ENCODE peak calls at places on chromosomes 12 and 14, in five cellular contexts. W is suprapubic skin, Y is uterus, M is DND-41, I is dorsolateral prefrontal cortex. P is an unnamed sample.

GRCh38 chr12:27424631-27425230 is 21.8 kb upstream of the SMCO2 start:
- DNase-seq in W (no peak), Y (peak), M (no peak), I (no peak), P (peak)

GRCh38 chr12:53234236-53234635 is 2.2 kb upstream of the RARG start:
- DNase-seq in W (no peak), Y (no peak), M (no peak), I (no peak), P (no peak)

GRCh38 chr12:113242018-113242418 is 20.8 kb downstream of the TPCN1 start:
- DNase-seq in W (peak), Y (no peak), M (no peak), I (no peak), P (no peak)

GRCh38 chr12:43028826-43029225 is 439.3 kb upstream of the PRICKLE1 start:
- DNase-seq in W (no peak), Y (no peak), M (no peak), I (no peak), P (no peak)

GRCh38 chr12:113945174-113946173 is 20.7 kb downstream of the RBM19 start:
- DNase-seq in W (no peak), Y (no peak), M (no peak), I (no peak), P (no peak)

GRCh38 chr12:92740421-92740820 is 37.6 kb downstream of the PLEKHG7 start:
- DNase-seq in W (no peak), Y (no peak), M (no peak), I (no peak), P (no peak)

GRCh38 chr14:25048170-25049126 is 1.5 kb downstream of the STXBP6 start:
- DNase-seq in W (peak), Y (peak), M (no peak), I (no peak), P (peak)

GRCh38 chr12:116434155-116435065 is 124.8 kb upstream of the MAP1LC3B2 start:
- DNase-seq in W (peak), Y (peak), M (no peak), I (no peak), P (peak)

GRCh38 chr12:130166306-130166705 is 4.0 kb downstream of the FZD10 start:
- DNase-seq in W (no peak), Y (no peak), M (no peak), I (no peak), P (no peak)

GRCh38 chr12:18429366-18429765 is 168.0 kb downstream of the PIK3C2G start:
- DNase-seq in W (no peak), Y (no peak), M (no peak), I (no peak), P (no peak)

GRCh38 chr12:71810905-71811304 is 28.7 kb upstream of the TBC1D15 start:
- DNase-seq in W (no peak), Y (no peak), M (no peak), I (no peak), P (no peak)

GRCh38 chr12:110786012-110786411 is 43.3 kb upstream of the PPP1CC start:
- DNase-seq in W (no peak), Y (no peak), M (no peak), I (no peak), P (no peak)

GRCh38 chr12:92784356-92784755 is 81.6 kb downstream of the PLEKHG7 start:
- DNase-seq in W (no peak), Y (no peak), M (no peak), I (no peak), P (no peak)

GRCh38 chr12:111102062-111102735 is 181.8 kb upstream of the MYL2 start:
- DNase-seq in W (no peak), Y (no peak), M (no peak), I (peak), P (no peak)

GRCh38 chr14:99255621-99256482 is 16.1 kb downstream of the BCL11B start:
- DNase-seq in W (no peak), Y (no peak), M (no peak), I (no peak), P (no peak)

GRCh38 chr12:57766464-57767311 is at the start of gene CYP27B1:
- DNase-seq in W (no peak), Y (no peak), M (no peak), I (no peak), P (no peak)

GRCh38 chr12:54475542-54475941 is 2.1 kb upstream of the GTSF1 start:
- DNase-seq in W (no peak), Y (no peak), M (no peak), I (no peak), P (no peak)

GRCh38 chr12:118541071-118541470 is 164.7 kb downstream of the SUDS3 start:
- DNase-seq in W (no peak), Y (no peak), M (no peak), I (peak), P (no peak)

GRCh38 chr14:105866841-105867321 is 340.5 kb downstream of the TMEM121 start:
- DNase-seq in W (peak), Y (peak), M (no peak), I (no peak), P (peak)

GRCh38 chr12:116164976-116165425 is 112.5 kb downstream of the MED13L start:
- DNase-seq in W (no peak), Y (no peak), M (no peak), I (no peak), P (no peak)

GRCh38 chr14:96051642-96052540 is 12.7 kb downstream of the C14orf132 start:
- DNase-seq in W (no peak), Y (no peak), M (peak), I (no peak), P (no peak)
- TF ChIP-seq CTCF in W (no peak), Y (no peak), M (peak), I (no peak), P (no peak)

GRCh38 chr12:125137776-125138344 is 72.6 kb downstream of the AACS start:
- DNase-seq in W (no peak), Y (no peak), M (no peak), I (no peak), P (no peak)
- H3K27ac ChIP-seq in W (no peak), Y (no peak), M (no peak), I (peak), P (no peak)

GRCh38 chr12:131507881-131508280 is 203.0 kb upstream of the SFSWAP start:
- DNase-seq in W (no peak), Y (no peak), M (no peak), I (no peak), P (no peak)

GRCh38 chr12:131507094-131507493 is 203.8 kb upstream of the SFSWAP start:
- DNase-seq in W (no peak), Y (no peak), M (no peak), I (no peak), P (no peak)

GRCh38 chr12:131505561-131505960 is 205.3 kb upstream of the SFSWAP start:
- DNase-seq in W (no peak), Y (peak), M (no peak), I (no peak), P (no peak)

GRCh38 chr12:131509706-131510105 is 201.2 kb upstream of the SFSWAP start:
- DNase-seq in W (no peak), Y (no peak), M (no peak), I (no peak), P (no peak)

DNA sequence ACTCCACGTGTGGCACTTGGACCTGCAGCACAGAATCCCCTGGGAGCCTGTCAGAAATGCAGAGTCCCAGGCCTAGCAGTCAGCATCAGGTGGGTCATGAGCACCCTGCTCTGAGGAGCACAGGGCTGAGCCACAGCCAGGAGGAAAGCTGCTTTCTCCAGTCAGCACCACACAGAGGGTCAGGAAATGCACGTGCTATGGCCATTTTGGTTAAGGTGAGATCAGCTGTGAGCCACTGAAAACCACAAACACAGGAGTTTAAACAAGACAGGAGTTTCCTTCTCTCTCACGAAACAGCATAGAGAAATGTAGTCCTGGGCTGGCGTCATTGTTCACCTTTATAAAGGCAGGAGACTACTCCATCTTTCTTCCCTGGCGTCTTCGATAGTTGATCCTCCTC is 204.5 kb upstream of the SFSWAP start:
- DNase-seq in W (no peak), Y (no peak), M (no peak), I (no peak), P (no peak)
- TF ChIP-seq CTCF in W (no peak), Y (no peak), M (no peak), I (no peak), P (no peak)

DNA sequence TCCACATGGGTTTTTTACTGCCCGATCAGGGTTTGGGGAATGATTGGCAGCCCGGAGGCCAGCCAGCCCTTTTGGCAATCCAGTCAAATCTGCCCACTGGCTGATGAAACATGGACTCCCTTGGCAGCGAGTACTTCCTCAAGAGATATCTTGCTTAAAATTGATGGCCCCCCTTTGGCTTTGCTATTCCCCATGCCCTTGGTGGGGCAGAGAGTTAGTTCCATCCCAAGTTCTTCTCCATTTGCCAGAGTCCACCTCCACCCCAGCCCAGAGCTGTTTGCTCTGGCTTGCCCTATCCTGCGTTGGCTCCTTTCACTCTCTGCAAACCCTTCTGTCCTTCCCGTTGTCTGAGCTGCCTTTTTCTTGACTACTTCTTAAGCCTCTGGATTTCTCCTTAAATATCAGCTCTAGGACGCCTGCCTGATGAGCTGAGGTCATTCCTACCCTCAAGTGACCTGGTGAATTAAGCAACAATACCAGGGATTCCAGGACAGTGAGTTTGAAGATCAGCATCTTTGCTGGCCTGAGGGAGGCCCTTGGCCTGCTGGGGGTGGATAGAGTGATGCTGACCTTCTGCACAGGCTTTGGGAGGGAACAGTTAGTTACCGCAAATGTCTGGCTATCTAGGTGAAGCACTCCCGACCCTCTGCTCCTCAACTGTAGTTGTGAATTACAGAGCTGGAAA is 212.0 kb downstream of the CACNA1C start:
- DNase-seq in W (peak), Y (peak), M (no peak), I (no peak), P (no peak)
- H3K27ac ChIP-seq in W (peak), Y (peak), M (no peak), I (peak), P (peak)

GRCh38 chr14:93219103-93219726 is 12.2 kb downstream of the UBR7 start:
- DNase-seq in W (no peak), Y (no peak), M (peak), I (no peak), P (no peak)
- TF ChIP-seq CTCF in W (no peak), Y (peak), M (peak), I (peak), P (peak)

GRCh38 chr12:1993341-1993740 is 10.9 kb downstream of the DCP1B start:
- DNase-seq in W (no peak), Y (no peak), M (no peak), I (no peak), P (no peak)

GRCh38 chr12:1992732-1993131 is 11.5 kb downstream of the DCP1B start:
- DNase-seq in W (no peak), Y (no peak), M (no peak), I (no peak), P (no peak)

GRCh38 chr12:1995205-1995896 is 8.9 kb downstream of the DCP1B start:
- DNase-seq in W (no peak), Y (no peak), M (no peak), I (no peak), P (no peak)

GRCh38 chr12:1993871-1994371 is 10.3 kb downstream of the DCP1B start:
- DNase-seq in W (no peak), Y (no peak), M (no peak), I (no peak), P (no peak)

GRCh38 chr12:1994429-1995143 is 9.7 kb downstream of the DCP1B start:
- DNase-seq in W (no peak), Y (no peak), M (no peak), I (no peak), P (no peak)
- H3K27ac ChIP-seq in W (no peak), Y (peak), M (no peak), I (no peak), P (no peak)

DNA sequence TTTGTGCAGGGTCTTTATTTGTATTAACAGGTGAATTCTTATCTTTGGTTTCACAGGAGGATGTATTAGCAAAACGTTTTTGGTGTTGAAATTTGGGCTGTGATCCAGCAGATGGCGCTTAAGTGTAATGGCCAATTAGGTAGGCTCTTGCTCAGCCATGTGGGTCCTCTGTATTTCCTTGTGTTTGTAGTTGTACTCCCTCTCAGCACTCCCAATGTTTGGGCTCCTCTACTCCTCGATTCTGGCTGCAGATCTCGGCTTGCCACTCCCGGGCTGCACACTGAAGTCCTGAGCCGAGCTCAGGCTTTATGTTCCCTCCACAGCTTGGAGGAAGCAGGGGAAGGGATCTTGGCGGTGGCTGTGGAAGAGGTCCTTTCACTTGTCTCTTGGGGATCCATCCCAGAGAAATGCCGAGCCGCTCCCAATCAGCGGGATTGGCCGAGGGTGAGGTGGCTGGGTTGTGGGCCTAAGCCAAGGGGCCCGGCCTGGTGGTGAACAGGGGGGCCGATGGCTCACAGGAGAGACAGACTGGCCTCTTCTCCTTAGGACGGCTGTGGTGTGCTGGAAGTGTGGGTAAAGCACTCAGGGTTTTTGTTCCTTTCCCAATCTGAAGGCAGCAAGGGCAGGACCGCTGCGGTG is 133.7 kb downstream of the AEBP2 start:
- DNase-seq in W (no peak), Y (no peak), M (peak), I (no peak), P (no peak)
- TF ChIP-seq CTCF in W (no peak), Y (no peak), M (peak), I (no peak), P (no peak)

DNA sequence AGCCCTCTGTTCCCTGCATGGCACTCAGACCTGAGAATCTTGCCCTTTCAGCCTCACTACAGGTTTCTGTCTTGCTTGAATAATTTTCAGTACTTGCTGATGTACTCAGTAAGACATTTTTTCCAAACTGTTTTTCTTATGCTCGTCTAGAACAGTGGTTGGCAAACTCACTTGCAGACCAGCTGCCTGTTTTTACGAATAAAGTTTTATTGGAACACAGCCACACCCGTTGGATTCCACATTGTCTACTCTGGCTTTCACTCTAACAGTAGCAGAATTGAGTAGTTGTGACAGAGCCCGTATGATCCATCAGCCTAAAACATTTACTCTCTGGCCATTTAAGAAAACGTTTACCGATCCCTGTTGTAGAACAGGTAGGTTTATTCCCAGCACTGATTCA is 72.8 kb downstream of the FOXN4 start:
- DNase-seq in W (no peak), Y (no peak), M (no peak), I (no peak), P (no peak)
- H3K27ac ChIP-seq in W (no peak), Y (no peak), M (no peak), I (peak), P (no peak)

DNA sequence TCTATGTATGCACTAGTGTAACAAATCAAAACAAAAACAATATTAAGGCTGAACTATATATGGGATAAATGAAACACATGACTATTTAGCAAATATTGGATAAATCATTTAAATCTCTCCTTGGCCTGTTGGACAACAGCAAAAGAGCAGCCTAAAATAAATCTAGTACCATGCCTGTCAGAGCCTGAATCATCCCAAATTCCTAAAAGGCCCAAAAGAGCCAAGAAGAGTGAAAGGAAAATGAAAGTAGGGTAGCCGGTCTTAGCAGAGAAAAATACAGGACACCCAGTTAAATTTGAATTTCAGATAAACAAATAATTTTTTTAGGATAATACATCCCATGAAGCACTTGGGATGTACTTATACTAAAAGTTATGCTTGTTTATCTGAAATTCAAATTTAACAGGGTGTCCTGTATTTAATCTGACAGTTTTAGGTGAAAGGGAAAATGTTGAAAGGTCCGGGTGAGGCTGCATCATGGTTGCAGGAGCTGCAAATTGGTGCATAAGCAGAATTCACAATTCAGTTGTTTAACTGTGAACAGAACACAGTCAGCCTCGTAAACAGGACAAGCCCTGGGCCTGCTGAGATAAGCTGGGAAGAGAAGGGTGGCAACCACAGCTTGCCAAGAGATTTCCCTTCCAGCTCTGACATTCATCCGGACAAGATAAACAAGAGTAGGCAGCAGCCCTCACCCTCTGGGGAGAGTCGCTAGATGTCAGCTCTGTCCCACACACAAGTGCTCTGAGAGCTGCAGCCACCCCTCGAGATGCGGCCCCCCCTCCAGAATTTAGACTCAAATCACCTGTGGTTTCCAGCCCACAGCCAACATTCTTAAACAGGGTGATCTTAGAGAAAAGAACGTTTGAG is 30.3 kb downstream of the DMAC2L start:
- DNase-seq in W (no peak), Y (peak), M (peak), I (peak), P (peak)
- TF ChIP-seq CTCF in W (no peak), Y (peak), M (no peak), I (peak), P (peak)

P was measured in heart left ventricle.